ENCODE peak calls at places on chromosomes 4 and X, in ten cellular contexts. One of them, this sample, is unnamed.

GRCh38 chr4:153486281-153487151 is 20.4 kb downstream of the TMEM131L start:
- DNase-seq in IMR-90: peak
- DNase-seq in vagina: no peak
- DNase-seq in fibroblast of pulmonary artery: peak
- DNase-seq in left ventricle myocardium inferior: no peak
- DNase-seq in progenitor cell of endocrine pancreas: no peak
- DNase-seq in PC-3: peak
- DNase-seq in ovary: no peak
- DNase-seq in NB4: no peak
- DNase-seq in H9: peak
- DNase-seq in this sample: peak

GRCh38 chrX:149152941-149153340 is 352.2 kb downstream of the IDS start:
- DNase-seq in IMR-90: no peak
- DNase-seq in vagina: no peak
- DNase-seq in fibroblast of pulmonary artery: peak
- DNase-seq in left ventricle myocardium inferior: no peak
- DNase-seq in progenitor cell of endocrine pancreas: no peak
- DNase-seq in PC-3: no peak
- DNase-seq in ovary: no peak
- DNase-seq in NB4: no peak
- DNase-seq in H9: no peak
- DNase-seq in this sample: no peak

GRCh38 chrX:109537324-109537665 is 651 bp downstream of the NXT2 start:
- DNase-seq in IMR-90: peak
- DNase-seq in vagina: no peak
- DNase-seq in fibroblast of pulmonary artery: peak
- DNase-seq in left ventricle myocardium inferior: no peak
- DNase-seq in progenitor cell of endocrine pancreas: peak
- DNase-seq in PC-3: peak
- DNase-seq in ovary: no peak
- DNase-seq in NB4: peak
- DNase-seq in H9: no peak
- DNase-seq in this sample: peak

GRCh38 chr4:123443401-123444297 is 47.1 kb downstream of the SPRY1 start:
- DNase-seq in IMR-90: peak
- DNase-seq in vagina: no peak
- DNase-seq in fibroblast of pulmonary artery: no peak
- DNase-seq in left ventricle myocardium inferior: no peak
- DNase-seq in progenitor cell of endocrine pancreas: no peak
- DNase-seq in PC-3: no peak
- DNase-seq in ovary: no peak
- DNase-seq in NB4: peak
- DNase-seq in H9: no peak
- DNase-seq in this sample: no peak

GRCh38 chrX:143988356-143988755 is 104.5 kb downstream of the UBE2NL start:
- DNase-seq in IMR-90: no peak
- DNase-seq in vagina: no peak
- DNase-seq in fibroblast of pulmonary artery: peak
- DNase-seq in left ventricle myocardium inferior: no peak
- DNase-seq in progenitor cell of endocrine pancreas: no peak
- DNase-seq in PC-3: no peak
- DNase-seq in ovary: no peak
- DNase-seq in NB4: no peak
- DNase-seq in H9: no peak
- DNase-seq in this sample: no peak

GRCh38 chrX:70979136-70979762 is 48.4 kb upstream of the SLC7A3 start:
- DNase-seq in IMR-90: peak
- DNase-seq in vagina: no peak
- DNase-seq in fibroblast of pulmonary artery: peak
- DNase-seq in left ventricle myocardium inferior: no peak
- DNase-seq in progenitor cell of endocrine pancreas: no peak
- DNase-seq in PC-3: peak
- DNase-seq in ovary: no peak
- DNase-seq in NB4: peak
- DNase-seq in H9: peak
- DNase-seq in this sample: peak

GRCh38 chr4:125115941-125116340 is 198.8 kb upstream of the FAT4 start:
- DNase-seq in IMR-90: peak
- DNase-seq in vagina: no peak
- DNase-seq in fibroblast of pulmonary artery: peak
- DNase-seq in left ventricle myocardium inferior: no peak
- DNase-seq in progenitor cell of endocrine pancreas: no peak
- DNase-seq in PC-3: peak
- DNase-seq in ovary: no peak
- DNase-seq in NB4: no peak
- DNase-seq in H9: no peak
- DNase-seq in this sample: peak

GRCh38 chr4:121454251-121454979 is 73.6 kb upstream of the QRFPR start:
- DNase-seq in IMR-90: no peak
- DNase-seq in vagina: no peak
- DNase-seq in fibroblast of pulmonary artery: peak
- DNase-seq in left ventricle myocardium inferior: no peak
- DNase-seq in progenitor cell of endocrine pancreas: no peak
- DNase-seq in PC-3: no peak
- DNase-seq in ovary: no peak
- DNase-seq in NB4: no peak
- DNase-seq in H9: peak
- DNase-seq in this sample: no peak

GRCh38 chr4:182449186-182449880 is 206.1 kb downstream of the TENM3 start:
- DNase-seq in IMR-90: peak
- DNase-seq in vagina: no peak
- DNase-seq in fibroblast of pulmonary artery: peak
- DNase-seq in left ventricle myocardium inferior: no peak
- DNase-seq in progenitor cell of endocrine pancreas: no peak
- DNase-seq in PC-3: peak
- DNase-seq in ovary: no peak
- DNase-seq in NB4: no peak
- DNase-seq in H9: peak
- DNase-seq in this sample: peak

GRCh38 chr4:11487876-11488545 is 59.3 kb upstream of the HS3ST1 start:
- DNase-seq in IMR-90: no peak
- DNase-seq in vagina: no peak
- DNase-seq in fibroblast of pulmonary artery: peak
- DNase-seq in left ventricle myocardium inferior: no peak
- DNase-seq in progenitor cell of endocrine pancreas: no peak
- DNase-seq in PC-3: peak
- DNase-seq in ovary: no peak
- DNase-seq in NB4: peak
- DNase-seq in H9: no peak
- DNase-seq in this sample: no peak

GRCh38 chrX:150148749-150149672 is 210.7 kb upstream of the EOLA2 start:
- DNase-seq in IMR-90: peak
- DNase-seq in vagina: no peak
- DNase-seq in fibroblast of pulmonary artery: peak
- DNase-seq in left ventricle myocardium inferior: no peak
- DNase-seq in progenitor cell of endocrine pancreas: no peak
- DNase-seq in PC-3: no peak
- DNase-seq in ovary: no peak
- DNase-seq in NB4: no peak
- DNase-seq in H9: no peak
- DNase-seq in this sample: no peak

GRCh38 chrX:112058255-112058654 is 24.3 kb downstream of the TRPC5 start:
- DNase-seq in IMR-90: peak
- DNase-seq in vagina: no peak
- DNase-seq in fibroblast of pulmonary artery: no peak
- DNase-seq in left ventricle myocardium inferior: no peak
- DNase-seq in progenitor cell of endocrine pancreas: no peak
- DNase-seq in PC-3: no peak
- DNase-seq in ovary: no peak
- DNase-seq in NB4: no peak
- DNase-seq in H9: no peak
- DNase-seq in this sample: no peak

GRCh38 chrX:1481636-1482529 is 29.2 kb upstream of the ASMTL start:
- DNase-seq in IMR-90: peak
- DNase-seq in vagina: no peak
- DNase-seq in fibroblast of pulmonary artery: peak
- DNase-seq in left ventricle myocardium inferior: peak
- DNase-seq in progenitor cell of endocrine pancreas: no peak
- DNase-seq in PC-3: peak
- DNase-seq in ovary: peak
- DNase-seq in NB4: peak
- DNase-seq in H9: peak
- DNase-seq in this sample: peak

GRCh38 chr4:2402053-2402452 is 16.4 kb downstream of the ZFYVE28 start:
- DNase-seq in IMR-90: no peak
- DNase-seq in vagina: no peak
- DNase-seq in fibroblast of pulmonary artery: peak
- DNase-seq in left ventricle myocardium inferior: peak
- DNase-seq in progenitor cell of endocrine pancreas: peak
- DNase-seq in PC-3: peak
- DNase-seq in ovary: peak
- DNase-seq in NB4: no peak
- DNase-seq in H9: peak
- DNase-seq in this sample: no peak

GRCh38 chr4:164204434-164204833 is 549.5 kb upstream of the SMIM31 start:
- DNase-seq in IMR-90: peak
- DNase-seq in vagina: no peak
- DNase-seq in fibroblast of pulmonary artery: peak
- DNase-seq in left ventricle myocardium inferior: no peak
- DNase-seq in progenitor cell of endocrine pancreas: no peak
- DNase-seq in PC-3: peak
- DNase-seq in ovary: no peak
- DNase-seq in NB4: no peak
- DNase-seq in H9: no peak
- DNase-seq in this sample: peak

GRCh38 chr4:165512464-165512863 is 133.7 kb downstream of the CPE start:
- DNase-seq in IMR-90: no peak
- DNase-seq in vagina: no peak
- DNase-seq in fibroblast of pulmonary artery: peak
- DNase-seq in left ventricle myocardium inferior: no peak
- DNase-seq in progenitor cell of endocrine pancreas: no peak
- DNase-seq in PC-3: no peak
- DNase-seq in ovary: no peak
- DNase-seq in NB4: no peak
- DNase-seq in H9: no peak
- DNase-seq in this sample: no peak

GRCh38 chr4:154416183-154416543 is 75.4 kb downstream of the DCHS2 start:
- DNase-seq in IMR-90: no peak
- DNase-seq in vagina: no peak
- DNase-seq in fibroblast of pulmonary artery: no peak
- DNase-seq in left ventricle myocardium inferior: peak
- DNase-seq in progenitor cell of endocrine pancreas: no peak
- DNase-seq in PC-3: no peak
- DNase-seq in ovary: peak
- DNase-seq in NB4: no peak
- DNase-seq in H9: peak
- DNase-seq in this sample: no peak

GRCh38 chr4:825969-826330 is at the start of gene CPLX1:
- DNase-seq in IMR-90: no peak
- DNase-seq in vagina: no peak
- DNase-seq in fibroblast of pulmonary artery: no peak
- DNase-seq in left ventricle myocardium inferior: no peak
- DNase-seq in progenitor cell of endocrine pancreas: no peak
- DNase-seq in PC-3: peak
- DNase-seq in ovary: no peak
- DNase-seq in NB4: no peak
- DNase-seq in H9: no peak
- DNase-seq in this sample: no peak

GRCh38 chrX:113305496-113305895 is 464.9 kb upstream of the AMOT start:
- DNase-seq in IMR-90: peak
- DNase-seq in vagina: no peak
- DNase-seq in fibroblast of pulmonary artery: peak
- DNase-seq in left ventricle myocardium inferior: no peak
- DNase-seq in progenitor cell of endocrine pancreas: no peak
- DNase-seq in PC-3: peak
- DNase-seq in ovary: no peak
- DNase-seq in NB4: no peak
- DNase-seq in H9: no peak
- DNase-seq in this sample: no peak
- TF ChIP-seq CTCF in IMR-90: no peak
- TF ChIP-seq CTCF in vagina: no peak
- TF ChIP-seq CTCF in fibroblast of pulmonary artery: no peak
- TF ChIP-seq CTCF in left ventricle myocardium inferior: no peak
- TF ChIP-seq CTCF in progenitor cell of endocrine pancreas: no peak
- TF ChIP-seq CTCF in PC-3: no peak
- TF ChIP-seq CTCF in ovary: no peak
- TF ChIP-seq CTCF in NB4: no peak
- TF ChIP-seq CTCF in H9: no peak
- TF ChIP-seq CTCF in this sample: no peak

GRCh38 chr4:77120888-77121508 is 36.0 kb upstream of the CCNG2 start:
- DNase-seq in IMR-90: no peak
- DNase-seq in vagina: no peak
- DNase-seq in fibroblast of pulmonary artery: no peak
- DNase-seq in left ventricle myocardium inferior: no peak
- DNase-seq in progenitor cell of endocrine pancreas: no peak
- DNase-seq in PC-3: peak
- DNase-seq in ovary: no peak
- DNase-seq in NB4: peak
- DNase-seq in H9: peak
- DNase-seq in this sample: no peak
- TF ChIP-seq CTCF in IMR-90: no peak
- TF ChIP-seq CTCF in vagina: no peak
- TF ChIP-seq CTCF in fibroblast of pulmonary artery: no peak
- TF ChIP-seq CTCF in left ventricle myocardium inferior: no peak
- TF ChIP-seq CTCF in progenitor cell of endocrine pancreas: no peak
- TF ChIP-seq CTCF in PC-3: no peak
- TF ChIP-seq CTCF in ovary: no peak
- TF ChIP-seq CTCF in NB4: no peak
- TF ChIP-seq CTCF in H9: peak
- TF ChIP-seq CTCF in this sample: peak

DNA sequence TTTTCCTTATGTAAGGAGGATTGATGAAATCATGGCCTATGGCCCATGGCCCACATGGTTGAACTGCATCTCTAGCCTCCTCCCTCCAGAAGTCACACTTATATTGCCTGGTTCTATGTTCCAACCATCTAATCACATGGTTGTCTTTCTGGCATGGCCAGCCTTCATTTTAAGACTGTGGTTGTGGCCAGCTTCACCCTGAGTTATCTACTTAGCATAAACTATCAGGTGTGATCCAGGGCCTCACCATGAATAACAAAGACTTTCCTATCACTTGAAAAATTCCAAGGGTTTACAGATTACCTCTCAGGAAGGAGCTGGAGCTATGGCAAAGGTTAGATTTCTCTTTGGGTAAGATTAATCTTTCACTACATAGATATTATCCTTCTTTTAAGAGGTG is 222.8 kb downstream of the SNCA start:
- DNase-seq in IMR-90: no peak
- DNase-seq in vagina: no peak
- DNase-seq in fibroblast of pulmonary artery: no peak
- DNase-seq in left ventricle myocardium inferior: no peak
- DNase-seq in progenitor cell of endocrine pancreas: no peak
- DNase-seq in PC-3: no peak
- DNase-seq in ovary: no peak
- DNase-seq in NB4: no peak
- DNase-seq in H9: no peak
- DNase-seq in this sample: no peak
- TF ChIP-seq CTCF in IMR-90: no peak
- TF ChIP-seq CTCF in vagina: no peak
- TF ChIP-seq CTCF in fibroblast of pulmonary artery: no peak
- TF ChIP-seq CTCF in left ventricle myocardium inferior: no peak
- TF ChIP-seq CTCF in progenitor cell of endocrine pancreas: no peak
- TF ChIP-seq CTCF in PC-3: no peak
- TF ChIP-seq CTCF in ovary: no peak
- TF ChIP-seq CTCF in NB4: no peak
- TF ChIP-seq CTCF in H9: no peak
- TF ChIP-seq CTCF in this sample: no peak

DNA sequence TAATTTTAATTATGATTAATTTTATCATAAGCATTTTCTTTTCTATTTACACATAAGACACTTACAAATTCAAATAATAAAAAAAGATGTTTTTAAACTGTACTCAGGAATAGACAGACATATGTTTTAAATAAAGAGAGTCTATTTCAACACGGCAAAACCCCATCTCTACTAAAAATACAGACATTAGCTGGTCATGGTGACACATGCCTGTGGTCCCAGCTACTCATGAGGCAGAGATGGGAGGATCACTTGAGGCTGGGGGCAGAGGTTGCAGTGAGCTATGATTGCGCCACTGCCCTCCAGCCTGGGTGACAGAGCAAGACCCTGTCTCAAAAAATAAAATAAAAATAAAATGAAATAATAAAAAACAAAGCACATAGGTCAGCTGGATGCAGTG is 14.8 kb downstream of the FAM9B start:
- DNase-seq in IMR-90: peak
- DNase-seq in vagina: no peak
- DNase-seq in fibroblast of pulmonary artery: no peak
- DNase-seq in left ventricle myocardium inferior: no peak
- DNase-seq in progenitor cell of endocrine pancreas: no peak
- DNase-seq in PC-3: no peak
- DNase-seq in ovary: no peak
- DNase-seq in NB4: no peak
- DNase-seq in H9: no peak
- DNase-seq in this sample: no peak
- TF ChIP-seq CTCF in IMR-90: no peak
- TF ChIP-seq CTCF in vagina: no peak
- TF ChIP-seq CTCF in fibroblast of pulmonary artery: no peak
- TF ChIP-seq CTCF in left ventricle myocardium inferior: no peak
- TF ChIP-seq CTCF in progenitor cell of endocrine pancreas: no peak
- TF ChIP-seq CTCF in PC-3: no peak
- TF ChIP-seq CTCF in ovary: no peak
- TF ChIP-seq CTCF in NB4: no peak
- TF ChIP-seq CTCF in H9: no peak
- TF ChIP-seq CTCF in this sample: no peak